ENCODE peak calls at places on chromosomes 1 and 21, in nine cellular contexts. One of them, this sample, is unnamed.

GRCh38 chr1:32246888-32247273 is at the start of gene FAM167B:
- DNase-seq in H9: no peak
- DNase-seq in ureter: peak
- DNase-seq in activated CD4-positive, alpha-beta T cell treated with anti-CD3 and anti-CD28 coated beads for 36 hours: no peak
- DNase-seq in C1 segment of cervical spinal cord: no peak
- DNase-seq in left ventricle myocardium inferior: peak
- DNase-seq in activated CD8-positive, alpha-beta memory T cell treated with anti-CD3 and anti-CD28 coated beads for 48 hours: no peak
- DNase-seq in T-helper 9 cell: no peak
- DNase-seq in EH: peak
- DNase-seq in this sample: peak

GRCh38 chr1:192489748-192490147 is 85.8 kb upstream of the RGS1 start:
- DNase-seq in H9: peak
- DNase-seq in ureter: peak
- DNase-seq in activated CD4-positive, alpha-beta T cell treated with anti-CD3 and anti-CD28 coated beads for 36 hours: peak
- DNase-seq in C1 segment of cervical spinal cord: no peak
- DNase-seq in left ventricle myocardium inferior: peak
- DNase-seq in activated CD8-positive, alpha-beta memory T cell treated with anti-CD3 and anti-CD28 coated beads for 48 hours: no peak
- DNase-seq in T-helper 9 cell: no peak
- DNase-seq in EH: peak
- DNase-seq in this sample: peak

GRCh38 chr1:20187103-20187812 is 940 bp upstream of the PLA2G2C start:
- DNase-seq in H9: no peak
- DNase-seq in ureter: peak
- DNase-seq in activated CD4-positive, alpha-beta T cell treated with anti-CD3 and anti-CD28 coated beads for 36 hours: peak
- DNase-seq in C1 segment of cervical spinal cord: no peak
- DNase-seq in left ventricle myocardium inferior: no peak
- DNase-seq in activated CD8-positive, alpha-beta memory T cell treated with anti-CD3 and anti-CD28 coated beads for 48 hours: no peak
- DNase-seq in T-helper 9 cell: peak
- DNase-seq in EH: no peak
- DNase-seq in this sample: no peak

GRCh38 chr1:23793018-23793781 is 2.3 kb downstream of the LYPLA2 start:
- DNase-seq in H9: no peak
- DNase-seq in ureter: no peak
- DNase-seq in activated CD4-positive, alpha-beta T cell treated with anti-CD3 and anti-CD28 coated beads for 36 hours: peak
- DNase-seq in C1 segment of cervical spinal cord: no peak
- DNase-seq in left ventricle myocardium inferior: peak
- DNase-seq in activated CD8-positive, alpha-beta memory T cell treated with anti-CD3 and anti-CD28 coated beads for 48 hours: no peak
- DNase-seq in T-helper 9 cell: no peak
- DNase-seq in EH: peak
- DNase-seq in this sample: peak

GRCh38 chr1:87885263-87885662 is 556.6 kb downstream of the LMO4 start:
- DNase-seq in H9: no peak
- DNase-seq in ureter: no peak
- DNase-seq in activated CD4-positive, alpha-beta T cell treated with anti-CD3 and anti-CD28 coated beads for 36 hours: no peak
- DNase-seq in C1 segment of cervical spinal cord: no peak
- DNase-seq in left ventricle myocardium inferior: no peak
- DNase-seq in activated CD8-positive, alpha-beta memory T cell treated with anti-CD3 and anti-CD28 coated beads for 48 hours: no peak
- DNase-seq in T-helper 9 cell: no peak
- DNase-seq in EH: no peak
- DNase-seq in this sample: no peak

GRCh38 chr1:46649764-46650163 is 18.4 kb downstream of the ATPAF1 start:
- DNase-seq in H9: no peak
- DNase-seq in ureter: no peak
- DNase-seq in activated CD4-positive, alpha-beta T cell treated with anti-CD3 and anti-CD28 coated beads for 36 hours: no peak
- DNase-seq in C1 segment of cervical spinal cord: no peak
- DNase-seq in left ventricle myocardium inferior: no peak
- DNase-seq in activated CD8-positive, alpha-beta memory T cell treated with anti-CD3 and anti-CD28 coated beads for 48 hours: no peak
- DNase-seq in T-helper 9 cell: no peak
- DNase-seq in EH: no peak
- DNase-seq in this sample: no peak

GRCh38 chr1:52127181-52128175 is 14.4 kb upstream of the ZFYVE9 start:
- DNase-seq in H9: no peak
- DNase-seq in ureter: no peak
- DNase-seq in activated CD4-positive, alpha-beta T cell treated with anti-CD3 and anti-CD28 coated beads for 36 hours: peak
- DNase-seq in C1 segment of cervical spinal cord: peak
- DNase-seq in left ventricle myocardium inferior: no peak
- DNase-seq in activated CD8-positive, alpha-beta memory T cell treated with anti-CD3 and anti-CD28 coated beads for 48 hours: no peak
- DNase-seq in T-helper 9 cell: no peak
- DNase-seq in EH: peak
- DNase-seq in this sample: peak

GRCh38 chr1:202194328-202194648 is 689 bp downstream of the LGR6 start:
- DNase-seq in H9: no peak
- DNase-seq in ureter: no peak
- DNase-seq in activated CD4-positive, alpha-beta T cell treated with anti-CD3 and anti-CD28 coated beads for 36 hours: no peak
- DNase-seq in C1 segment of cervical spinal cord: no peak
- DNase-seq in left ventricle myocardium inferior: no peak
- DNase-seq in activated CD8-positive, alpha-beta memory T cell treated with anti-CD3 and anti-CD28 coated beads for 48 hours: no peak
- DNase-seq in T-helper 9 cell: no peak
- DNase-seq in EH: no peak
- DNase-seq in this sample: no peak

GRCh38 chr1:156794506-156795373 is 21.9 kb downstream of the SH2D2A start:
- DNase-seq in H9: no peak
- DNase-seq in ureter: no peak
- DNase-seq in activated CD4-positive, alpha-beta T cell treated with anti-CD3 and anti-CD28 coated beads for 36 hours: no peak
- DNase-seq in C1 segment of cervical spinal cord: no peak
- DNase-seq in left ventricle myocardium inferior: no peak
- DNase-seq in activated CD8-positive, alpha-beta memory T cell treated with anti-CD3 and anti-CD28 coated beads for 48 hours: no peak
- DNase-seq in T-helper 9 cell: no peak
- DNase-seq in EH: peak
- DNase-seq in this sample: peak

GRCh38 chr21:46429754-46430681 is 28.7 kb upstream of the DIP2A start:
- DNase-seq in H9: no peak
- DNase-seq in ureter: no peak
- DNase-seq in activated CD4-positive, alpha-beta T cell treated with anti-CD3 and anti-CD28 coated beads for 36 hours: no peak
- DNase-seq in C1 segment of cervical spinal cord: no peak
- DNase-seq in left ventricle myocardium inferior: no peak
- DNase-seq in activated CD8-positive, alpha-beta memory T cell treated with anti-CD3 and anti-CD28 coated beads for 48 hours: no peak
- DNase-seq in T-helper 9 cell: no peak
- DNase-seq in EH: no peak
- DNase-seq in this sample: no peak

GRCh38 chr1:39063775-39064174 is 37.6 kb downstream of the NDUFS5 start:
- DNase-seq in H9: no peak
- DNase-seq in ureter: no peak
- DNase-seq in activated CD4-positive, alpha-beta T cell treated with anti-CD3 and anti-CD28 coated beads for 36 hours: no peak
- DNase-seq in C1 segment of cervical spinal cord: no peak
- DNase-seq in left ventricle myocardium inferior: no peak
- DNase-seq in activated CD8-positive, alpha-beta memory T cell treated with anti-CD3 and anti-CD28 coated beads for 48 hours: no peak
- DNase-seq in T-helper 9 cell: no peak
- DNase-seq in EH: no peak
- DNase-seq in this sample: no peak

GRCh38 chr1:20312818-20313217 is 22.1 kb downstream of the VWA5B1 start:
- DNase-seq in H9: no peak
- DNase-seq in ureter: no peak
- DNase-seq in activated CD4-positive, alpha-beta T cell treated with anti-CD3 and anti-CD28 coated beads for 36 hours: no peak
- DNase-seq in C1 segment of cervical spinal cord: no peak
- DNase-seq in left ventricle myocardium inferior: no peak
- DNase-seq in activated CD8-positive, alpha-beta memory T cell treated with anti-CD3 and anti-CD28 coated beads for 48 hours: no peak
- DNase-seq in T-helper 9 cell: no peak
- DNase-seq in EH: no peak
- DNase-seq in this sample: no peak

GRCh38 chr1:28132110-28132897 is 43.9 kb upstream of the EYA3 start:
- DNase-seq in H9: no peak
- DNase-seq in ureter: no peak
- DNase-seq in activated CD4-positive, alpha-beta T cell treated with anti-CD3 and anti-CD28 coated beads for 36 hours: no peak
- DNase-seq in C1 segment of cervical spinal cord: no peak
- DNase-seq in left ventricle myocardium inferior: no peak
- DNase-seq in activated CD8-positive, alpha-beta memory T cell treated with anti-CD3 and anti-CD28 coated beads for 48 hours: no peak
- DNase-seq in T-helper 9 cell: no peak
- DNase-seq in EH: no peak
- DNase-seq in this sample: no peak

GRCh38 chr1:197965132-197965707 is 48.0 kb downstream of the LHX9 start:
- DNase-seq in H9: no peak
- DNase-seq in ureter: no peak
- DNase-seq in activated CD4-positive, alpha-beta T cell treated with anti-CD3 and anti-CD28 coated beads for 36 hours: no peak
- DNase-seq in C1 segment of cervical spinal cord: no peak
- DNase-seq in left ventricle myocardium inferior: no peak
- DNase-seq in activated CD8-positive, alpha-beta memory T cell treated with anti-CD3 and anti-CD28 coated beads for 48 hours: no peak
- DNase-seq in T-helper 9 cell: no peak
- DNase-seq in EH: no peak
- DNase-seq in this sample: peak

GRCh38 chr1:58874327-58874726 is 90.5 kb upstream of the JUN start:
- DNase-seq in H9: no peak
- DNase-seq in ureter: no peak
- DNase-seq in activated CD4-positive, alpha-beta T cell treated with anti-CD3 and anti-CD28 coated beads for 36 hours: no peak
- DNase-seq in C1 segment of cervical spinal cord: peak
- DNase-seq in left ventricle myocardium inferior: no peak
- DNase-seq in activated CD8-positive, alpha-beta memory T cell treated with anti-CD3 and anti-CD28 coated beads for 48 hours: no peak
- DNase-seq in T-helper 9 cell: no peak
- DNase-seq in EH: no peak
- DNase-seq in this sample: peak

GRCh38 chr21:36985761-36986594 is 19.5 kb upstream of the HLCS start:
- DNase-seq in H9: no peak
- DNase-seq in ureter: no peak
- DNase-seq in activated CD4-positive, alpha-beta T cell treated with anti-CD3 and anti-CD28 coated beads for 36 hours: peak
- DNase-seq in C1 segment of cervical spinal cord: no peak
- DNase-seq in left ventricle myocardium inferior: no peak
- DNase-seq in activated CD8-positive, alpha-beta memory T cell treated with anti-CD3 and anti-CD28 coated beads for 48 hours: no peak
- DNase-seq in T-helper 9 cell: no peak
- DNase-seq in EH: no peak
- DNase-seq in this sample: no peak

GRCh38 chr1:100452641-100453040 is 85.3 kb upstream of the GPR88 start:
- DNase-seq in H9: no peak
- DNase-seq in ureter: no peak
- DNase-seq in activated CD4-positive, alpha-beta T cell treated with anti-CD3 and anti-CD28 coated beads for 36 hours: no peak
- DNase-seq in C1 segment of cervical spinal cord: no peak
- DNase-seq in left ventricle myocardium inferior: no peak
- DNase-seq in activated CD8-positive, alpha-beta memory T cell treated with anti-CD3 and anti-CD28 coated beads for 48 hours: no peak
- DNase-seq in T-helper 9 cell: no peak
- DNase-seq in EH: no peak
- DNase-seq in this sample: no peak

GRCh38 chr1:116390195-116390594 is 17.2 kb downstream of the ATP1A1 start:
- DNase-seq in H9: no peak
- DNase-seq in ureter: no peak
- DNase-seq in activated CD4-positive, alpha-beta T cell treated with anti-CD3 and anti-CD28 coated beads for 36 hours: peak
- DNase-seq in C1 segment of cervical spinal cord: no peak
- DNase-seq in left ventricle myocardium inferior: no peak
- DNase-seq in activated CD8-positive, alpha-beta memory T cell treated with anti-CD3 and anti-CD28 coated beads for 48 hours: no peak
- DNase-seq in T-helper 9 cell: peak
- DNase-seq in EH: no peak
- DNase-seq in this sample: no peak

GRCh38 chr1:156852414-156852874 is 6.5 kb downstream of the INSRR start:
- DNase-seq in H9: no peak
- DNase-seq in ureter: peak
- DNase-seq in activated CD4-positive, alpha-beta T cell treated with anti-CD3 and anti-CD28 coated beads for 36 hours: no peak
- DNase-seq in C1 segment of cervical spinal cord: no peak
- DNase-seq in left ventricle myocardium inferior: peak
- DNase-seq in activated CD8-positive, alpha-beta memory T cell treated with anti-CD3 and anti-CD28 coated beads for 48 hours: no peak
- DNase-seq in T-helper 9 cell: no peak
- DNase-seq in EH: peak
- DNase-seq in this sample: peak

GRCh38 chr1:61301824-61302652 is 219.7 kb downstream of the NFIA start:
- DNase-seq in H9: no peak
- DNase-seq in ureter: no peak
- DNase-seq in activated CD4-positive, alpha-beta T cell treated with anti-CD3 and anti-CD28 coated beads for 36 hours: peak
- DNase-seq in C1 segment of cervical spinal cord: no peak
- DNase-seq in left ventricle myocardium inferior: no peak
- DNase-seq in activated CD8-positive, alpha-beta memory T cell treated with anti-CD3 and anti-CD28 coated beads for 48 hours: no peak
- DNase-seq in T-helper 9 cell: no peak
- DNase-seq in EH: peak
- DNase-seq in this sample: peak

GRCh38 chr1:67793562-67793961 is 39.7 kb downstream of the GNG12 start:
- DNase-seq in H9: no peak
- DNase-seq in ureter: no peak
- DNase-seq in activated CD4-positive, alpha-beta T cell treated with anti-CD3 and anti-CD28 coated beads for 36 hours: no peak
- DNase-seq in C1 segment of cervical spinal cord: no peak
- DNase-seq in left ventricle myocardium inferior: no peak
- DNase-seq in activated CD8-positive, alpha-beta memory T cell treated with anti-CD3 and anti-CD28 coated beads for 48 hours: no peak
- DNase-seq in T-helper 9 cell: no peak
- DNase-seq in EH: peak
- DNase-seq in this sample: peak

GRCh38 chr1:9691108-9691445 is 39.5 kb downstream of the PIK3CD start:
- DNase-seq in H9: no peak
- DNase-seq in ureter: no peak
- DNase-seq in activated CD4-positive, alpha-beta T cell treated with anti-CD3 and anti-CD28 coated beads for 36 hours: peak
- DNase-seq in C1 segment of cervical spinal cord: no peak
- DNase-seq in left ventricle myocardium inferior: no peak
- DNase-seq in activated CD8-positive, alpha-beta memory T cell treated with anti-CD3 and anti-CD28 coated beads for 48 hours: no peak
- DNase-seq in T-helper 9 cell: no peak
- DNase-seq in EH: peak
- DNase-seq in this sample: peak

GRCh38 chr1:231272880-231273279 is 31.9 kb downstream of the GNPAT start:
- DNase-seq in H9: no peak
- DNase-seq in ureter: no peak
- DNase-seq in activated CD4-positive, alpha-beta T cell treated with anti-CD3 and anti-CD28 coated beads for 36 hours: peak
- DNase-seq in C1 segment of cervical spinal cord: no peak
- DNase-seq in left ventricle myocardium inferior: no peak
- DNase-seq in activated CD8-positive, alpha-beta memory T cell treated with anti-CD3 and anti-CD28 coated beads for 48 hours: no peak
- DNase-seq in T-helper 9 cell: no peak
- DNase-seq in EH: peak
- DNase-seq in this sample: peak

GRCh38 chr1:162689745-162690671 is 57.7 kb downstream of the DDR2 start:
- DNase-seq in H9: no peak
- DNase-seq in ureter: no peak
- DNase-seq in activated CD4-positive, alpha-beta T cell treated with anti-CD3 and anti-CD28 coated beads for 36 hours: no peak
- DNase-seq in C1 segment of cervical spinal cord: no peak
- DNase-seq in left ventricle myocardium inferior: no peak
- DNase-seq in activated CD8-positive, alpha-beta memory T cell treated with anti-CD3 and anti-CD28 coated beads for 48 hours: no peak
- DNase-seq in T-helper 9 cell: no peak
- DNase-seq in EH: peak
- DNase-seq in this sample: peak

GRCh38 chr1:31715097-31715872 is 11.5 kb upstream of the COL16A1 start:
- DNase-seq in H9: peak
- DNase-seq in ureter: peak
- DNase-seq in activated CD4-positive, alpha-beta T cell treated with anti-CD3 and anti-CD28 coated beads for 36 hours: peak
- DNase-seq in C1 segment of cervical spinal cord: peak
- DNase-seq in left ventricle myocardium inferior: peak
- DNase-seq in activated CD8-positive, alpha-beta memory T cell treated with anti-CD3 and anti-CD28 coated beads for 48 hours: no peak
- DNase-seq in T-helper 9 cell: peak
- DNase-seq in EH: peak
- DNase-seq in this sample: peak

GRCh38 chr1:44532567-44532944 is 127.5 kb downstream of the RNF220 start:
- DNase-seq in H9: no peak
- DNase-seq in ureter: no peak
- DNase-seq in activated CD4-positive, alpha-beta T cell treated with anti-CD3 and anti-CD28 coated beads for 36 hours: no peak
- DNase-seq in C1 segment of cervical spinal cord: no peak
- DNase-seq in left ventricle myocardium inferior: no peak
- DNase-seq in activated CD8-positive, alpha-beta memory T cell treated with anti-CD3 and anti-CD28 coated beads for 48 hours: no peak
- DNase-seq in T-helper 9 cell: no peak
- DNase-seq in EH: no peak
- DNase-seq in this sample: no peak

This sample was measured in GM23248.